ENCODE peak calls at places on chromosomes 7 and 10, in eight cellular contexts. B is NCI-H748 treated with DMSO at 0.1 percent for 48 hours, X is cardiac muscle cell, Z is AG10803, R is T-cell, T is ACHN, A is epithelial cell of esophagus, V is T-helper 1 cell. E is an unnamed sample.

GRCh38 chr10:470339-471003 is 219.0 kb downstream of the DIP2C start:
- DNase-seq in B (no peak), X (no peak), Z (no peak), R (peak; percentile 41), T (no peak), A (no peak), V (peak; percentile 26), E (no peak)

GRCh38 chr7:102082693-102083385 is 203.8 kb upstream of the SH2B2 start:
- DNase-seq in B (no peak), X (peak; percentile 15), Z (no peak), R (no peak), T (no peak), A (no peak), V (no peak), E (no peak)

GRCh38 chr7:134954197-134955082 is 31.9 kb upstream of the AGBL3 start:
- DNase-seq in B (no peak), X (peak; percentile 63), Z (peak; percentile 42), R (no peak), T (peak; percentile 65), A (peak; percentile 25), V (no peak), E (no peak)

GRCh38 chr10:62817120-62817762 is 1.1 kb upstream of the EGR2 start:
- DNase-seq in B (no peak), X (peak; percentile 69), Z (peak; percentile 48), R (peak; percentile 47), T (peak; percentile 20), A (peak; percentile 34), V (peak; percentile 47), E (peak; percentile 6)

GRCh38 chr7:727104-727805 is at the start of gene PRKAR1B:
- DNase-seq in B (no peak), X (no peak), Z (no peak), R (peak; percentile 33), T (peak; percentile 43), A (peak; percentile 36), V (no peak), E (no peak)

GRCh38 chr7:131517218-131517923 is 39.1 kb downstream of the PODXL start:
- DNase-seq in B (no peak), X (no peak), Z (no peak), R (no peak), T (no peak), A (no peak), V (no peak), E (no peak)

GRCh38 chr10:116538461-116538860 is 7.3 kb upstream of the PNLIP start:
- DNase-seq in B (no peak), X (no peak), Z (no peak), R (no peak), T (no peak), A (peak; percentile 75), V (no peak), E (no peak)

GRCh38 chr10:28480566-28480965 is 52.4 kb upstream of the WAC start:
- DNase-seq in B (no peak), X (no peak), Z (no peak), R (no peak), T (no peak), A (no peak), V (no peak), E (no peak)

GRCh38 chr10:117370205-117370604 is 5.0 kb downstream of the PDZD8 start:
- DNase-seq in B (no peak), X (peak; percentile 22), Z (peak; percentile 57), R (no peak), T (peak; percentile 33), A (peak; percentile 61), V (no peak), E (no peak)

GRCh38 chr7:45589915-45590678 is 15.9 kb downstream of the ADCY1 start:
- DNase-seq in B (no peak), X (no peak), Z (no peak), R (no peak), T (no peak), A (no peak), V (no peak), E (no peak)

GRCh38 chr7:150954986-150955518 is 23.1 kb downstream of the KCNH2 start:
- DNase-seq in B (no peak), X (no peak), Z (no peak), R (no peak), T (no peak), A (no peak), V (no peak), E (no peak)

GRCh38 chr7:119256446-119257131 is 1016.4 kb upstream of the KCND2 start:
- DNase-seq in B (peak; percentile 63), X (no peak), Z (no peak), R (no peak), T (no peak), A (peak; percentile 19), V (no peak), E (no peak)

GRCh38 chr7:130844811-130845580 is 111.0 kb upstream of the KLF14 start:
- DNase-seq in B (no peak), X (peak; percentile 28), Z (peak; percentile 74), R (no peak), T (no peak), A (peak; percentile 89), V (no peak), E (no peak)

GRCh38 chr10:77405771-77406241 is 231.8 kb downstream of the KCNMA1 start:
- DNase-seq in B (peak; percentile 31), X (peak; percentile 62), Z (peak; percentile 79), R (no peak), T (peak; percentile 91), A (peak; percentile 67), V (no peak), E (no peak)

E was measured in esophagus squamous epithelium.